ENCODE peak calls at places on chromosome 1, in eight cellular contexts. R is A549, D is IMR-90, L is HCT116, G is SK-N-SH, M is HepG2, Y is H1, X is GM12878. A is an unnamed sample.

GRCh38 chr1:167819849-167820683 is 93.9 kb downstream of the ADCY10 start:
- DNase-seq in M (no peak), R (peak; percentile 85), X (no peak), D (peak; percentile 96), L (peak; percentile 41), G (peak; percentile 92), Y (no peak), A (peak; percentile 90)

GRCh38 chr1:102336602-102337001 is 339.9 kb upstream of the OLFM3 start:
- DNase-seq in R (no peak), Y (no peak), X (no peak), M (no peak), G (no peak), L (no peak), D (no peak), A (no peak)

GRCh38 chr1:54506594-54506993 is 41.4 kb upstream of the ACOT11 start:
- DNase-seq in D (peak; percentile 43), R (no peak), G (no peak), M (no peak), Y (no peak), L (no peak), X (no peak), A (no peak)

GRCh38 chr1:224867715-224868114 is 61.8 kb upstream of the DNAH14 start:
- DNase-seq in D (no peak), X (no peak), Y (no peak), G (no peak), M (no peak), L (no peak), R (no peak), A (no peak)

GRCh38 chr1:20426371-20426770 is 59.6 kb downstream of the CAMK2N1 start:
- DNase-seq in X (no peak), G (no peak), L (no peak), M (no peak), R (no peak), Y (no peak), D (no peak), A (no peak)

GRCh38 chr1:22731924-22732522 is 21.4 kb downstream of the EPHB2 start:
- DNase-seq in L (no peak), D (peak; percentile 14), X (no peak), R (no peak), Y (no peak), G (no peak), M (no peak), A (peak; percentile 39)

GRCh38 chr1:228362141-228362883 is 44.3 kb downstream of the TRIM11 start:
- DNase-seq in Y (no peak), X (no peak), M (no peak), L (no peak), D (no peak), G (no peak), R (no peak), A (no peak)

GRCh38 chr1:153119491-153119971 is 6.2 kb upstream of the SPRR2F start:
- DNase-seq in M (no peak), R (no peak), Y (no peak), L (no peak), D (no peak), X (no peak), G (no peak), A (peak; percentile 73)

GRCh38 chr1:155010211-155010918 is 7.8 kb downstream of the ZBTB7B start:
- DNase-seq in Y (no peak), R (no peak), G (no peak), L (no peak), X (no peak), D (no peak), M (no peak), A (no peak)

GRCh38 chr1:213492161-213493041 is 441.4 kb downstream of the RPS6KC1 start:
- DNase-seq in D (no peak), R (no peak), M (peak; percentile 94), Y (no peak), G (no peak), X (no peak), L (no peak), A (no peak)

GRCh38 chr1:234911787-234912186 is 216.8 kb downstream of the TOMM20 start:
- DNase-seq in D (no peak), M (no peak), G (no peak), Y (no peak), L (no peak), R (no peak), X (no peak), A (no peak)

GRCh38 chr1:153649867-153650235 is 8.7 kb upstream of the SNAPIN start:
- DNase-seq in X (no peak), D (no peak), R (no peak), L (no peak), Y (no peak), M (no peak), G (no peak), A (no peak)

GRCh38 chr1:206506803-206507394 is 432 bp upstream of the RASSF5 start:
- DNase-seq in R (no peak), G (peak; percentile 53), M (no peak), D (no peak), L (no peak), X (no peak), Y (no peak), A (no peak)

GRCh38 chr1:184802739-184803492 is 48.3 kb upstream of the EDEM3 start:
- DNase-seq in Y (no peak), D (peak; percentile 61), G (peak; percentile 24), M (no peak), L (no peak), X (no peak), R (no peak), A (no peak)

GRCh38 chr1:101288491-101288944 is 51.7 kb downstream of the S1PR1 start:
- DNase-seq in L (peak; percentile 72), D (peak; percentile 91), X (peak; percentile 69), R (peak; percentile 51), M (peak; percentile 88), G (peak; percentile 60), Y (no peak), A (peak; percentile 62)

GRCh38 chr1:90924982-90925381 is 96.9 kb downstream of the ZNF644 start:
- DNase-seq in R (no peak), M (no peak), G (no peak), L (no peak), D (peak; percentile 8), Y (peak; percentile 46), X (no peak), A (no peak)

GRCh38 chr1:90919190-90919719 is 102.6 kb downstream of the ZNF644 start:
- DNase-seq in D (no peak), G (no peak), M (peak; percentile 51), L (no peak), Y (no peak), R (no peak), X (peak; percentile 8), A (no peak)

GRCh38 chr1:90922996-90923395 is 98.8 kb downstream of the ZNF644 start:
- DNase-seq in L (no peak), D (no peak), G (no peak), X (no peak), M (no peak), Y (no peak), R (no peak), A (no peak)

GRCh38 chr1:90919900-90920299 is 101.9 kb downstream of the ZNF644 start:
- DNase-seq in L (no peak), D (peak; percentile 30), M (no peak), G (no peak), R (no peak), X (no peak), Y (no peak), A (no peak)

DNA sequence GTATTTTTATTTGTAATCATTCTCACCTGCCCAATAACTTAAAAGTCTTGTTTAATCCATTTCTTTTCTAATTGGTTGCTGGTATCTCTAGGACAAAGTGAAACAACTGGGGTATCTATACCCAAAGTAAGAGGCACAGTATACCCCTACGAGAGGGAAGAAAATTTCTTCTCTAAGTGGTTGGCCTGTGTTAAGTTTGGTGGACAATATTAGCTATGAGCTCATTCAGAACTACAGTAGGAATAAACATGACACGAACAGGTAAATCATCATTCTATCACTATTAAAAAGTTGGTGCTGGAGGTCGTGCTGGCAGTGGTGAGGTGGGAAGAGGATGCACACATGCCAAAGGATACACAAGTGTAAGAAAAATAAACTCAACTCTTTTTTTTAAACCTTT is 99.6 kb downstream of the ZNF644 start:
- DNase-seq in G (no peak), M (no peak), D (no peak), L (no peak), R (no peak), X (no peak), Y (no peak), A (no peak)
- TF ChIP-seq RAD21 in G (no peak), M (no peak), D (no peak), L (no peak), R (no peak), X (no peak), Y (no peak), A (no peak)

GRCh38 chr1:67812225-67812624 is 21.0 kb downstream of the GNG12 start:
- DNase-seq in L (no peak), M (no peak), Y (no peak), D (no peak), X (no peak), G (no peak), R (no peak), A (no peak)
- TF ChIP-seq RAD21 in L (no peak), M (no peak), Y (no peak), D (no peak), X (no peak), G (no peak), R (no peak), A (no peak)

DNA sequence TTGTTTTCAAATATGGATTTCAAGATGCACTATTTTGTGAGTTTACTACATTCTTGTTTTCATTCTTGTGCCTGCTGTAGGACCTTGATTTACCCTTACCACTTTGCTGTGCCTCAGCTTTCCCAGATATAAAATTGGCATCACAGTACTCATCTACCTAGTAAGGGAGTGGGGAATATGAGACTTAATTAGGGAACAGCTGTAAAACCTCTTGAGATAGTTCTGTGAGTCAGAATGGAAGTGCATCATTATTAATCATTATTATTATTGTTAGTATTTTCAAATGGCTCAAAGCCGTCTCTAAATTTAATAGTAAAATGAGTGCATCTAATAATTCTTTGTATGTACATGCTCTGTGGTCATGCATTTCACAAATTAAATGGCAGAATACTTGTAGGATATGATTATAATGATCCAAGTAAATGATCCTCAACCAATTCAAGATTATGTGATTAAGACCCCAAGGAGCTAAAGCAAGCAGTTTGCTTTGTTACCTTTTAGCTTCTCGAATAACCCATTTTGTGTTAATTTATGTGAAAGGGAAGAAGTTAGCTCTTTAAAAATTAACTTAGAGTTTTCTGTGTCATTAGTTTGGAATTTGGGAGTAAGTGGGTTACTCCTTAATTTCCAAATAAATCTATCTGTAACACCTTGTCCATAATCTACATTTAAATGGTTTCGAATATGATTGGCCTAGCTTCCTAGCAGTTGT is 155.5 kb downstream of the NFIA start:
- DNase-seq in R (no peak), D (no peak), G (no peak), L (no peak), Y (no peak), M (no peak), X (no peak), A (no peak)
- TF ChIP-seq RAD21 in R (no peak), D (no peak), G (no peak), L (no peak), Y (no peak), M (no peak), X (no peak), A (no peak)

DNA sequence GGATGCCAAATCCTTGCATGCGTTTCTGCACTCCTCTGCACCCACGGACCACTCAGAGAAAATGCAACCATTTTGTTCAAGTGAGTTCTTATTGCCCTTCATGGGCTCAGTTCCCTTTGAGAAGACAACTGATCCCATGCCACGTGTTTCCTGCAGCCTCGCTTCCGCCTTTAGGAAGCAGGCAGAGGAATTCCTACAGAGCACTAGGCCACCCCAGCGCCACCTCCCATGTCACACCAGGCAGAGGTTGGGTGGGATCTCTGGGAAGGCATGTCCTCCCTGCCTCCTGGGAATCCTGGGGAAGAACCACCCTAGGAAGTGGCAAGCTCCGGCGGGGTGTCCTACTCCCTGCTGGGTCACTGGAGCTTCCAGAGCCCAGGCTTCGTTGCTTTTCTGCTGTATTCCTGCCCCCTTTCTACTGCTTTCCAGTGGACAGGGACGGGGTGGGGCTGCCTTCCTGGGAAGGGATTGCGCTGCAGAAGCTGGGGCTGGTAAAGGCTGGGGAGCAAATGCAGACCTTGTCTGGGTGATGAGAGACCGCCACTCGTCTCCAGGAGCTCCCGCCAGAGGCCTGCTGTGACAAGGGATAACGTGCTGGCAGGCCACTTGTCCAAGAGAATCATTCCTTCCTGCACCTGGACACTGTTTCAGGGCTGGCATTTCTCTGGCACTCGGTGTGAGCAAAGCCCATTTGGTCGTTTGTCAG is 478.2 kb upstream of the VAMP3 start:
- DNase-seq in R (no peak), Y (no peak), X (no peak), M (no peak), G (no peak), D (no peak), L (no peak), A (no peak)
- TF ChIP-seq RAD21 in R (no peak), Y (no peak), X (no peak), M (no peak), G (no peak), D (no peak), L (no peak), A (no peak)